ENCODE peak calls at places on chromosomes 4 and X, in six cellular contexts. W is dorsolateral prefrontal cortex, F is pancreas, M is fibroblast of lung, U is right atrium auricular region, O is esophagus squamous epithelium. V is an unnamed sample.

GRCh38 chr4:62193726-62194125 is 993.6 kb downstream of the ADGRL3 start:
- DNase-seq in O (no peak), M (no peak), U (no peak), W (no peak), F (no peak), V (peak)

GRCh38 chr4:186726440-186727148 is 2.9 kb upstream of the FAT1 start:
- DNase-seq in F (peak), U (no peak), M (peak), W (peak), O (no peak), V (peak)

GRCh38 chr4:2295535-2296442 is 33.9 kb upstream of the MXD4 start:
- DNase-seq in W (no peak), O (no peak), M (no peak), F (no peak), U (no peak), V (no peak)

GRCh38 chr4:92305148-92305877 is 1.5 kb downstream of the GRID2 start:
- DNase-seq in M (peak), U (peak), W (peak), F (peak), O (no peak), V (peak)

GRCh38 chrX:310621-311155 is 7.9 kb downstream of the GTPBP6 start:
- DNase-seq in O (no peak), M (no peak), F (no peak), U (no peak), W (no peak), V (no peak)

GRCh38 chr4:121308828-121309227 is 72.0 kb downstream of the QRFPR start:
- DNase-seq in M (no peak), W (no peak), F (no peak), U (no peak), O (no peak), V (no peak)

GRCh38 chr4:82744284-82744963 is 54.2 kb downstream of the SCD5 start:
- DNase-seq in F (peak), O (no peak), U (no peak), W (no peak), M (no peak), V (no peak)

GRCh38 chrX:1165535-1166196 is 46.8 kb downstream of the CRLF2 start:
- DNase-seq in M (no peak), O (no peak), U (no peak), W (no peak), F (no peak), V (peak)

GRCh38 chrX:53637479-53637878 is 49.0 kb downstream of the HUWE1 start:
- DNase-seq in U (no peak), W (no peak), O (no peak), F (no peak), M (no peak), V (no peak)

GRCh38 chrX:129115935-129116334 is 407.4 kb downstream of the SMARCA1 start:
- DNase-seq in W (no peak), U (no peak), F (no peak), O (no peak), M (no peak), V (no peak)

GRCh38 chrX:130285069-130285620 is 16.4 kb upstream of the ZNF280C start:
- DNase-seq in F (no peak), O (no peak), U (no peak), W (no peak), M (no peak), V (no peak)

GRCh38 chr4:26377352-26378311 is 56.8 kb downstream of the RBPJ start:
- DNase-seq in O (no peak), W (no peak), U (no peak), M (no peak), F (no peak), V (no peak)

GRCh38 chrX:40278340-40279090 is 180.8 kb upstream of the BCOR start:
- DNase-seq in M (no peak), U (no peak), O (no peak), W (no peak), F (no peak), V (no peak)

GRCh38 chrX:43349363-43349762 is 306.7 kb upstream of the MAOA start:
- DNase-seq in F (peak), M (peak), O (no peak), W (no peak), U (no peak), V (peak)

GRCh38 chr4:20430555-20430954 is 178.8 kb downstream of the SLIT2 start:
- DNase-seq in U (no peak), M (peak), F (no peak), O (no peak), W (no peak), V (no peak)

GRCh38 chrX:1442016-1442665 is 10.6 kb downstream of the ASMTL start:
- DNase-seq in U (no peak), W (peak), M (no peak), F (no peak), O (no peak), V (no peak)

GRCh38 chrX:136931661-136932060 is 51.1 kb upstream of the RBMX start:
- DNase-seq in W (no peak), M (no peak), O (no peak), F (peak), U (no peak), V (no peak)

GRCh38 chr4:113997206-113997605 is 17.8 kb upstream of the ARSJ start:
- DNase-seq in W (no peak), M (peak), U (no peak), F (no peak), O (no peak), V (no peak)

GRCh38 chr4:89788243-89789072 is 48.5 kb downstream of the SNCA start:
- DNase-seq in U (no peak), F (no peak), M (peak), O (no peak), W (no peak), V (peak)

GRCh38 chrX:14361430-14361829 is 167.9 kb upstream of the GLRA2 start:
- DNase-seq in U (no peak), O (no peak), F (no peak), M (no peak), W (no peak), V (no peak)

DNA sequence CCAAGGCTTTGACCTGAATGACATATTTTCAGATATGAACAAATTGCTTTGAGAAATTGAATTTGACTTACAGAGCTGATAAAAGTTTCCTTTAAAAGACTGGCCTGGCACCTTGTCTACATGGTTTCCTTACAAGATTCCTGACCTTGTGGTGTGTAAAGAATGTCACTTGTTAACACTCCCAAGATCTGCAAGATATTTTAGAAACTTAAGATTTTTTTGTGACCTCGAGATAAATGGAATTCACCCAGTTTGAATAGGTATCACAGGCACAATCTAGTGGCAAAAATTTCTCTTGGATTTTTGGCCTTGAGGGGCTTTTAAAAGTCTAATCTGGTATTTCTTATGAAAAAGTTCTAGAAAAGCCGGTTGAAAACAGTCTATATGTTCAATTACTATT is 1568.9 kb upstream of the IGFBP7 start:
- DNase-seq in O (no peak), W (no peak), M (no peak), U (no peak), F (no peak), V (no peak)
- TF ChIP-seq CTCF in O (no peak), W (no peak), M (no peak), U (no peak), F (no peak), V (no peak)

GRCh38 chr4:112860731-112861377 is 188.6 kb upstream of the ANK2 start:
- DNase-seq in M (no peak), U (no peak), F (no peak), W (no peak), O (no peak), V (no peak)
- H3K4me3 ChIP-seq in M (no peak), U (no peak), F (no peak), W (no peak), O (no peak), V (no peak)

GRCh38 chrX:25555521-25555920 is 539.8 kb upstream of the ARX start:
- DNase-seq in F (no peak), M (no peak), U (no peak), W (no peak), O (no peak), V (no peak)

GRCh38 chrX:25561190-25561589 is 545.4 kb upstream of the ARX start:
- DNase-seq in W (no peak), U (no peak), M (no peak), O (no peak), F (no peak), V (no peak)

GRCh38 chrX:25558137-25558536 is 542.4 kb upstream of the ARX start:
- DNase-seq in F (no peak), W (no peak), M (no peak), U (no peak), O (no peak), V (no peak)
- TF ChIP-seq CTCF in F (no peak), W (no peak), M (no peak), U (no peak), O (no peak), V (no peak)

GRCh38 chr4:151653548-151653918 is 107.3 kb downstream of the GATB start:
- DNase-seq in U (no peak), O (no peak), F (no peak), W (no peak), M (no peak), V (no peak)
- H3K4me3 ChIP-seq in U (no peak), O (no peak), F (no peak), W (no peak), M (no peak), V (no peak)

DNA sequence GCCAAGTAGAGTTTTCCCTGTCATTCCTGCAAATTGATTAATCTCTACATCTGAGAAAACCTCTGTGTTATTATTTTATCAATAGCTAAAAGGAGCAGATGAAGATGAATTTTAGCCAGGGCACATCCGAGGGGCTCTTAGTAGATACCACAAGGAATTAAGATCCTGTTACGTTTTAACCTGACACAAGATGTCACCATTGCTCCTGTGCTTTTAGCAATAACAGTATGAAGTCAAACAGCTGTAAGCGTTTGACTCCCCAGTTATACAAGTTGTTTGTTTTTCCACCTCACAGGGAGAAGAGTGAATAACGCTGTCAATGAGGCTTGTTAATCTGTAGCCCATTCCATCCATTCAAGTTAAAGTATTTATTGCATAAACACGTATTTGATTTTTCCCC is 76.0 kb upstream of the AP1S2 start:
- DNase-seq in F (no peak), U (no peak), M (peak), W (no peak), O (no peak), V (peak)
- TF ChIP-seq CTCF in F (no peak), U (no peak), M (no peak), W (no peak), O (no peak), V (peak)

GRCh38 chr4:147736458-147736857 is 4.6 kb downstream of the ARHGAP10 start:
- DNase-seq in W (no peak), F (no peak), O (no peak), M (peak), U (no peak), V (peak)
- H3K4me3 ChIP-seq in W (no peak), F (no peak), O (peak), M (no peak), U (no peak), V (no peak)